ENCODE peak calls at places on chromosomes 11 and 22, in six cellular contexts. Z is NCI-H1105; T is fibroblast of mammary gland; F is HEK293T; D is endothelial cell; C is activated CD4-positive, alpha-beta T cell treated with anti-CD3 and anti-CD28 coated beads, Interleukin-2, amount 50 U/mL, for 48 hours. R is an unnamed sample.
A peak's percentile ranks its signal among the peaks of the same experiment; 100 is the strongest.

GRCh38 chr11:72519220-72519881 is 85.0 kb upstream of the CLPB start:
- DNase-seq in Z (no peak), T (no peak), F (no peak), D (no peak), C (no peak), R (no peak)

GRCh38 chr11:34899633-34900016 is 16.6 kb downstream of the APIP start:
- DNase-seq in Z (no peak), T (no peak), F (no peak), D (peak; percentile 6), C (peak; percentile 13), R (no peak)

GRCh38 chr11:34650528-34650927 is 29.6 kb downstream of the EHF start:
- DNase-seq in Z (no peak), T (peak; percentile 45), F (no peak), D (no peak), C (peak; percentile 91), R (no peak)

GRCh38 chr11:36509265-36509664 is 807 bp downstream of the TRAF6 start:
- DNase-seq in Z (no peak), T (peak; percentile 24), F (no peak), D (peak; percentile 19), C (peak; percentile 39), R (no peak)

GRCh38 chr22:29635734-29636357 is 32.4 kb downstream of the NF2 start:
- DNase-seq in Z (no peak), T (peak; percentile 71), F (peak; percentile 70), D (no peak), C (no peak), R (peak; percentile 48)

GRCh38 chr22:39825661-39826102 is 67.9 kb downstream of the ENTHD1 start:
- DNase-seq in Z (no peak), T (no peak), F (no peak), D (no peak), C (no peak), R (no peak)

GRCh38 chr22:31148953-31149627 is 8.8 kb upstream of the PLA2G3 start:
- DNase-seq in Z (peak; percentile 71), T (peak; percentile 75), F (peak; percentile 94), D (peak; percentile 81), C (peak; percentile 50), R (peak; percentile 40)

GRCh38 chr11:43933608-43934358 is 8.7 kb upstream of the C11orf96 start:
- DNase-seq in Z (no peak), T (peak; percentile 76), F (no peak), D (no peak), C (no peak), R (no peak)

GRCh38 chr11:20131744-20132666 is 28.3 kb downstream of the DBX1 start:
- DNase-seq in Z (no peak), T (peak; percentile 61), F (peak; percentile 68), D (peak; percentile 67), C (peak; percentile 69), R (peak; percentile 63)

GRCh38 chr11:95912902-95913560 is 10.9 kb downstream of the MTMR2 start:
- DNase-seq in Z (no peak), T (peak; percentile 92), F (no peak), D (no peak), C (no peak), R (no peak)

GRCh38 chr11:88016392-88017020 is 158.7 kb downstream of the RAB38 start:
- DNase-seq in Z (peak; percentile 82), T (peak; percentile 88), F (peak; percentile 34), D (peak; percentile 64), C (peak; percentile 66), R (peak; percentile 80)

GRCh38 chr22:37193629-37194191 is 5.7 kb upstream of the C1QTNF6 start:
- DNase-seq in Z (no peak), T (peak; percentile 77), F (no peak), D (no peak), C (peak; percentile 64), R (no peak)

GRCh38 chr22:42844756-42845155 is 12.3 kb downstream of the ARFGAP3 start:
- DNase-seq in Z (no peak), T (peak; percentile 69), F (no peak), D (no peak), C (no peak), R (no peak)

GRCh38 chr22:46737105-46737975 is 712 bp downstream of the CERK start:
- DNase-seq in Z (no peak), T (peak; percentile 46), F (peak; percentile 57), D (peak; percentile 40), C (peak; percentile 65), R (no peak)

GRCh38 chr22:30253205-30253852 is 6.8 kb upstream of the LIF start:
- DNase-seq in Z (peak; percentile 58), T (peak; percentile 47), F (no peak), D (no peak), C (no peak), R (peak; percentile 17)

GRCh38 chr11:68673291-68673930 is 10.9 kb upstream of the GAL start:
- DNase-seq in Z (no peak), T (peak; percentile 72), F (no peak), D (no peak), C (no peak), R (no peak)

GRCh38 chr11:102252339-102252891 is 64.9 kb upstream of the BIRC3 start:
- DNase-seq in Z (no peak), T (peak; percentile 86), F (no peak), D (no peak), C (no peak), R (no peak)

GRCh38 chr11:46381836-46382643 is 571 bp downstream of the MDK start:
- DNase-seq in Z (peak; percentile 41), T (no peak), F (peak; percentile 41), D (peak; percentile 55), C (peak; percentile 36), R (no peak)

GRCh38 chr11:9313648-9314290 is 624 bp downstream of the TMEM41B start:
- DNase-seq in Z (peak; percentile 23), T (peak; percentile 14), F (no peak), D (peak; percentile 39), C (peak; percentile 34), R (peak; percentile 28)

GRCh38 chr11:60835472-60835871 is 6.4 kb upstream of the CCDC86 start:
- DNase-seq in Z (no peak), T (peak; percentile 58), F (no peak), D (no peak), C (no peak), R (no peak)

GRCh38 chr11:117610901-117611300 is 186.1 kb downstream of the DSCAML1 start:
- DNase-seq in Z (no peak), T (no peak), F (no peak), D (no peak), C (no peak), R (peak; percentile 88)

GRCh38 chr11:134412508-134413333 is 679 bp upstream of the B3GAT1 start:
- DNase-seq in Z (peak; percentile 80), T (no peak), F (peak; percentile 34), D (peak; percentile 27), C (peak; percentile 30), R (peak; percentile 70)

GRCh38 chr11:12393691-12394090 is 16.3 kb downstream of the PARVA start:
- DNase-seq in Z (no peak), T (no peak), F (no peak), D (no peak), C (no peak), R (no peak)

R was measured in NCI-H2081.